ENCODE peak calls at places on chromosomes 3 and 15, in seven cellular contexts. Z is breast epithelium, A is spleen, U is GM23338, B is transverse colon, X is sigmoid colon, Y is stomach. T is an unnamed sample. For H3K4me1, the result is how much of the 10 kb centered on the place peaks cover.

GRCh38 chr3:189641776-189642175 is 10.6 kb downstream of the TP63 start:
- DNase-seq in Z (no peak), A (no peak), U (peak), B (no peak), X (no peak), Y (no peak), T (no peak)

GRCh38 chr15:45128971-45129639 is 574 bp downstream of the DUOXA1 start:
- DNase-seq in Z (no peak), A (no peak), U (peak), B (no peak), X (no peak), Y (no peak), T (no peak)

GRCh38 chr3:42387802-42388651 is 22.4 kb downstream of the LYZL4 start:
- DNase-seq in Z (no peak), A (no peak), U (no peak), B (no peak), X (no peak), Y (no peak), T (no peak)

GRCh38 chr3:27464646-27465045 is 19.5 kb downstream of the SLC4A7 start:
- DNase-seq in Z (no peak), A (no peak), U (no peak), B (no peak), X (no peak), Y (no peak), T (no peak)

GRCh38 chr15:71599404-71600225 is 210.7 kb upstream of the NR2E3 start:
- DNase-seq in Z (no peak), A (no peak), U (no peak), B (no peak), X (no peak), Y (peak), T (peak)

GRCh38 chr15:59825926-59826325 is 136.8 kb upstream of the BNIP2 start:
- DNase-seq in Z (no peak), A (no peak), U (no peak), B (no peak), X (no peak), Y (no peak), T (no peak)

GRCh38 chr15:62509395-62509973 is 344.4 kb upstream of the C2CD4B start:
- DNase-seq in Z (no peak), A (no peak), U (peak), B (no peak), X (no peak), Y (no peak), T (no peak)

GRCh38 chr3:121855555-121855954 is 20.5 kb downstream of the EAF2 start:
- DNase-seq in Z (no peak), A (no peak), U (peak), B (no peak), X (no peak), Y (no peak), T (no peak)

GRCh38 chr3:80771085-80771484 is 990.4 kb downstream of the GBE1 start:
- DNase-seq in Z (no peak), A (no peak), U (no peak), B (no peak), X (no peak), Y (no peak), T (no peak)

GRCh38 chr3:15797600-15798303 is at the start of gene ANKRD28:
- DNase-seq in Z (no peak), A (no peak), U (peak), B (no peak), X (no peak), Y (no peak), T (no peak)

DNA sequence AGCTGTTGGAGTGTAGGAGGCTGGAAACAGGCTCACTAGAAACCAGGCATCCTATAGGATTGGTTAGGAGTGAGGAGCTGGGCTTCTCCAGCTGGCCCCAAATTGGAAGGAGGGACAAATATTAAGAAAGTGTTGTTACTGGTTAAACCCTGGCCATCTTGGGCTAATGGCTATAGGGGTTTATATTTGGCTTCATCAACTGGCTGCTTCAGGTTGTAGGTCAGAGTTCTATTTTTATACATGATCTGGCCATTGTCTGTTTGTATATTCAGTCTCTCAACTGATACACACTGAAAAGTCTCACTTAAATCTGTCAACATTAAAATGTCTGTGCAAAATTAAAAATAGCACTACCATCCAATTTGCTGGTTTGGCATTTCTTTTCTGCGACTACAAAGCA is 70.2 kb upstream of the ARRDC4 start:
- DNase-seq in Z (no peak), A (no peak), U (no peak), B (no peak), X (no peak), Y (no peak), T (no peak)
- TF ChIP-seq POLR2AphosphoS5 in Z (no peak), A (no peak), U (no peak), B (no peak), X (peak), Y (no peak), T (no peak)

GRCh38 chr3:69462826-69463100 is 76.9 kb upstream of the FRMD4B start:
- DNase-seq in Z (no peak), A (no peak), U (no peak), B (no peak), X (no peak), Y (no peak), T (no peak)
- H3K4me1 ChIP-seq in Z (under half), A (under half), U (under half), B (under half), X (under half), Y (under half), T (under half)

GRCh38 chr15:73196113-73196512 is 143.8 kb downstream of the NEO1 start:
- DNase-seq in Z (no peak), A (no peak), U (no peak), B (no peak), X (no peak), Y (no peak), T (no peak)

GRCh38 chr15:73190189-73190601 is 137.9 kb downstream of the NEO1 start:
- DNase-seq in Z (no peak), A (no peak), U (no peak), B (no peak), X (no peak), Y (no peak), T (no peak)
- H3K4me3 ChIP-seq in Z (no peak), A (no peak), U (no peak), B (no peak), X (no peak), Y (no peak), T (no peak)

DNA sequence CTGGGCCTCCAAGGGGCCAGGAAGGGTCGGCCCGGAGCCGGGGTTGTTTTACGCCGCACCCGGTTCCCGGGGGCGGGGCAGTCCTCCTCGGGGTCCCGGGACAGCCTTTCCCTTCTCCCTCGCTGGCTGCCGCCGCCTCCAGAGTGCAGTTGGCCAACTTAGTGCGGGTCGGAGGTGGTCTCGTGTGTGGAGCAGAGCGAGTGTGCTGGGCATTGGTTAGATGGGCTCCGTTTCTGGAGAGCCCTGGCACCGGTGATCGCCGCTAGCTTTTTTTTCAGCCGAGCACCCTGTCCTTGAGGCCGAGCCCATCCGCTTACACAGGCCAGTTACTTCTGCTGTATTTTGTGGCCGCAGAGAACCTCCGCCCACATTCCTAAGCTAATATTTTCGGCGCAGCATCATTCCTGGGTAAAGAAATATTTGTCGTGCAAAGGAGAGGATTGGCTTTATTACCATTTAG is 583 bp downstream of the KIF23 start:
- DNase-seq in Z (no peak), A (no peak), U (peak), B (peak), X (no peak), Y (no peak), T (no peak)
- TF ChIP-seq POLR2AphosphoS5 in Z (no peak), A (no peak), U (no peak), B (peak), X (no peak), Y (peak), T (no peak)

T was measured in esophagus muscularis mucosa.